ENCODE peak calls at places on chromosomes 4 and X, in ten cellular contexts. Y is RWPE1, X is neural crest cell, V is H1, R is progenitor cell of endocrine pancreas, S is endothelial cell, U is GM12878, N is osteocyte, A is MCF 10A, W is neural progenitor cell. K is an unnamed sample.

GRCh38 chr4:53688186-53688790 is 97.0 kb upstream of the LNX1 start:
- DNase-seq in Y (peak; percentile 23), X (no peak), V (no peak), R (no peak), S (no peak), U (peak; percentile 76), N (no peak), A (peak; percentile 93), W (no peak), K (peak; percentile 46)

GRCh38 chr4:73871911-73872310 is 2.7 kb downstream of the CXCL1 start:
- DNase-seq in Y (no peak), X (no peak), V (no peak), R (no peak), S (no peak), U (no peak), N (no peak), A (peak; percentile 48), W (no peak), K (no peak)

GRCh38 chrX:22800806-22801205 is 199.0 kb upstream of the DDX53 start:
- DNase-seq in Y (no peak), X (no peak), V (no peak), R (no peak), S (no peak), U (no peak), N (no peak), A (no peak), W (no peak), K (no peak)

GRCh38 chr4:48939785-48940184 is 33.2 kb upstream of the OCIAD2 start:
- DNase-seq in Y (peak; percentile 90), X (no peak), V (no peak), R (no peak), S (no peak), U (no peak), N (no peak), A (peak; percentile 95), W (no peak), K (peak; percentile 52)

GRCh38 chr4:79083406-79084010 is 144.3 kb upstream of the PAQR3 start:
- DNase-seq in Y (no peak), X (no peak), V (no peak), R (no peak), S (no peak), U (no peak), N (no peak), A (no peak), W (peak; percentile 39), K (no peak)

GRCh38 chr4:142574306-142574705 is 271.8 kb downstream of the INPP4B start:
- DNase-seq in Y (no peak), X (no peak), V (no peak), R (no peak), S (no peak), U (no peak), N (no peak), A (no peak), W (no peak), K (no peak)

GRCh38 chrX:67734111-67734753 is 190.4 kb downstream of the AR start:
- DNase-seq in Y (no peak), X (no peak), V (no peak), R (no peak), S (no peak), U (no peak), N (no peak), A (no peak), W (no peak), K (no peak)

GRCh38 chr4:105551968-105552746 is at the start of gene ARHGEF38:
- DNase-seq in Y (peak; percentile 27), X (no peak), V (no peak), R (peak; percentile 29), S (no peak), U (no peak), N (no peak), A (peak; percentile 18), W (peak; percentile 5), K (no peak)

GRCh38 chrX:47217121-47217851 is 1.2 kb upstream of the CDK16 start:
- DNase-seq in Y (peak; percentile 52), X (peak; percentile 17), V (no peak), R (no peak), S (peak; percentile 9), U (no peak), N (no peak), A (peak; percentile 79), W (no peak), K (no peak)

GRCh38 chr4:16253127-16253960 is 27.1 kb upstream of the TAPT1 start:
- DNase-seq in Y (peak; percentile 59), X (no peak), V (no peak), R (no peak), S (no peak), U (no peak), N (no peak), A (peak; percentile 69), W (no peak), K (no peak)

GRCh38 chr4:121096629-121097028 is 24.3 kb upstream of the NDNF start:
- DNase-seq in Y (peak; percentile 34), X (no peak), V (no peak), R (no peak), S (no peak), U (no peak), N (no peak), A (peak; percentile 36), W (peak; percentile 18), K (no peak)

GRCh38 chrX:18855919-18856644 is 127.8 kb downstream of the PHKA2 start:
- DNase-seq in Y (no peak), X (no peak), V (no peak), R (no peak), S (no peak), U (peak; percentile 90), N (no peak), A (no peak), W (no peak), K (peak; percentile 9)

GRCh38 chrX:33156152-33156726 is 55.1 kb downstream of the DMD start:
- DNase-seq in Y (no peak), X (no peak), V (no peak), R (no peak), S (no peak), U (no peak), N (no peak), A (no peak), W (no peak), K (no peak)

GRCh38 chr4:122898370-122899150 is 23.8 kb downstream of the NUDT6 start:
- DNase-seq in Y (peak; percentile 74), X (no peak), V (no peak), R (no peak), S (no peak), U (no peak), N (no peak), A (peak; percentile 90), W (no peak), K (peak; percentile 92)

GRCh38 chr4:89482926-89483595 is 175.5 kb upstream of the GPRIN3 start:
- DNase-seq in Y (no peak), X (no peak), V (no peak), R (no peak), S (no peak), U (no peak), N (no peak), A (peak; percentile 13), W (no peak), K (no peak)

GRCh38 chr4:154119317-154119716 is 330.4 kb upstream of the SFRP2 start:
- DNase-seq in Y (peak; percentile 16), X (no peak), V (no peak), R (no peak), S (no peak), U (no peak), N (no peak), A (no peak), W (peak; percentile 37), K (no peak)
- TF ChIP-seq CTCF in Y (no peak), X (no peak), V (no peak), R (no peak), S (no peak), U (no peak), N (no peak), A (no peak), W (peak; percentile 43), K (peak; percentile 29)

GRCh38 chrX:153572601-153573000 is 26.3 kb downstream of the CCNQ start:
- DNase-seq in Y (no peak), X (no peak), V (no peak), R (no peak), S (no peak), U (no peak), N (no peak), A (no peak), W (no peak), K (no peak)

GRCh38 chrX:153571159-153571908 is 27.6 kb downstream of the CCNQ start:
- DNase-seq in Y (no peak), X (no peak), V (no peak), R (no peak), S (no peak), U (no peak), N (no peak), A (no peak), W (no peak), K (no peak)

GRCh38 chrX:153569475-153569874 is 29.5 kb downstream of the CCNQ start:
- DNase-seq in Y (no peak), X (no peak), V (no peak), R (no peak), S (no peak), U (no peak), N (no peak), A (no peak), W (no peak), K (no peak)

GRCh38 chrX:153565996-153566580 is 32.9 kb downstream of the CCNQ start:
- DNase-seq in Y (no peak), X (no peak), V (peak; percentile 52), R (no peak), S (no peak), U (no peak), N (no peak), A (no peak), W (peak; percentile 33), K (no peak)

GRCh38 chrX:153568612-153569011 is 30.3 kb downstream of the CCNQ start:
- DNase-seq in Y (no peak), X (no peak), V (no peak), R (no peak), S (no peak), U (no peak), N (no peak), A (no peak), W (no peak), K (no peak)
- TF ChIP-seq CTCF in Y (no peak), X (no peak), V (peak; percentile 11), R (peak; percentile 27), S (no peak), U (peak; percentile 18), N (no peak), A (no peak), W (peak; percentile 8), K (no peak)

DNA sequence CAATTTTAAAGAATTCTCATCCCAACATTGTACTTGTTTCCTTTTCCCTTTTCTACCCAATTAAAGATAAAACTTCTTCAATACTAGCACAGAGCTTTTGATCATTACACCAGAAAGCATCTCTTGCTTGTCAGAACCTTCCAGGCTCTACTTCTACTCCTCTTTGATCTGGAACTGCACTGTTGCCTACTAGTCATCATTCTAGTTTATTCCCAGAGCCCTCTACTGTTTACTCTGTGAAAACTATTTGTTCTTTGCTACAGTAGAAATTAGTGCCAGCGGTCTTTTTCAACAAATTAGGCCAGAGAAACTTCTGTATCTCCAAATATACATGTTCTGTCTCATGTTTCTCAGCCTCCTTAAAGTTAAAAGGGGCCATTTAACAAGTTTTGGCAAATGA is 46.8 kb upstream of the TMPRSS11F start:
- DNase-seq in Y (no peak), X (no peak), V (no peak), R (no peak), S (no peak), U (no peak), N (no peak), A (peak; percentile 4), W (no peak), K (no peak)
- TF ChIP-seq CTCF in Y (no peak), X (no peak), V (no peak), R (no peak), S (no peak), U (no peak), N (no peak), A (no peak), W (no peak), K (no peak)

GRCh38 chr4:58732973-58733372 is 1622.8 kb upstream of the IGFBP7 start:
- DNase-seq in Y (no peak), X (no peak), V (no peak), R (no peak), S (no peak), U (no peak), N (no peak), A (peak; percentile 15), W (no peak), K (no peak)
- TF ChIP-seq CTCF in Y (peak; percentile 9), X (no peak), V (no peak), R (peak; percentile 8), S (no peak), U (no peak), N (peak; percentile 16), A (peak; percentile 7), W (peak; percentile 13), K (peak; percentile 31)

K was measured in retinal pigment epithelial cell.